ENCODE peak calls at places on chromosome 9, in ten cellular contexts. Y, R, S, D, B, V, K, P, O and I are unnamed samples.
A peak's percentile ranks its signal among the peaks of the same experiment; 100 is the strongest.

GRCh38 chr9:18675345-18675744 is 201.4 kb downstream of the ADAMTSL1 start:
- DNase-seq in Y (peak; percentile 34), R (no peak), S (no peak), D (peak; percentile 19), B (no peak), V (no peak), K (no peak), P (peak; percentile 54), O (no peak), I (no peak)

GRCh38 chr9:89701221-89701798 is 96.5 kb downstream of the GADD45G start:
- DNase-seq in Y (no peak), R (no peak), S (no peak), D (no peak), B (no peak), V (no peak), K (no peak), P (no peak), O (no peak), I (peak; percentile 91)

GRCh38 chr9:16028516-16028915 is 475.7 kb downstream of the CCDC171 start:
- DNase-seq in Y (no peak), R (no peak), S (no peak), D (peak; percentile 44), B (no peak), V (no peak), K (no peak), P (peak; percentile 56), O (no peak), I (no peak)

GRCh38 chr9:135520916-135521607 is at the start of gene LCN1:
- DNase-seq in Y (no peak), R (no peak), S (no peak), D (no peak), B (no peak), V (no peak), K (peak; percentile 49), P (no peak), O (no peak), I (no peak)

GRCh38 chr9:111483419-111483861 is 743 bp downstream of the ECPAS start:
- DNase-seq in Y (no peak), R (no peak), S (peak; percentile 51), D (no peak), B (no peak), V (no peak), K (no peak), P (peak; percentile 79), O (peak; percentile 30), I (no peak)

GRCh38 chr9:128136816-128137793 is 9.6 kb upstream of the PTGES2 start:
- DNase-seq in Y (peak; percentile 23), R (no peak), S (no peak), D (peak; percentile 87), B (no peak), V (no peak), K (peak; percentile 42), P (peak; percentile 53), O (peak; percentile 64), I (no peak)

GRCh38 chr9:20041717-20042116 is 252.9 kb upstream of the SLC24A2 start:
- DNase-seq in Y (no peak), R (no peak), S (no peak), D (no peak), B (no peak), V (no peak), K (no peak), P (no peak), O (no peak), I (no peak)

GRCh38 chr9:79581794-79582193 is 10.0 kb downstream of the TLE4 start:
- DNase-seq in Y (peak; percentile 83), R (no peak), S (no peak), D (peak; percentile 94), B (no peak), V (no peak), K (no peak), P (peak; percentile 92), O (peak; percentile 72), I (peak; percentile 68)

GRCh38 chr9:86818636-86819035 is 128.7 kb downstream of the GAS1 start:
- DNase-seq in Y (no peak), R (no peak), S (no peak), D (no peak), B (no peak), V (no peak), K (no peak), P (no peak), O (no peak), I (no peak)

GRCh38 chr9:137021979-137022619 is 5.9 kb downstream of the ABCA2 start:
- DNase-seq in Y (peak; percentile 47), R (peak; percentile 54), S (no peak), D (peak; percentile 68), B (no peak), V (no peak), K (peak; percentile 97), P (peak; percentile 85), O (peak; percentile 73), I (peak; percentile 61)

GRCh38 chr9:127977877-127978647 is 2.7 kb downstream of the EEIG1 start:
- DNase-seq in Y (peak; percentile 95), R (peak; percentile 57), S (peak; percentile 63), D (peak; percentile 80), B (no peak), V (peak; percentile 70), K (no peak), P (peak; percentile 94), O (peak; percentile 32), I (no peak)

GRCh38 chr9:135167356-135167755 is 79.9 kb downstream of the OLFM1 start:
- DNase-seq in Y (no peak), R (no peak), S (no peak), D (no peak), B (no peak), V (no peak), K (no peak), P (no peak), O (no peak), I (no peak)

GRCh38 chr9:110844121-110844520 is 175.5 kb downstream of the MUSK start:
- DNase-seq in Y (no peak), R (no peak), S (no peak), D (peak; percentile 51), B (no peak), V (no peak), K (no peak), P (peak; percentile 12), O (no peak), I (no peak)

GRCh38 chr9:4290427-4290837 is 9.4 kb downstream of the GLIS3 start:
- DNase-seq in Y (no peak), R (no peak), S (no peak), D (no peak), B (no peak), V (no peak), K (no peak), P (no peak), O (no peak), I (no peak)

DNA sequence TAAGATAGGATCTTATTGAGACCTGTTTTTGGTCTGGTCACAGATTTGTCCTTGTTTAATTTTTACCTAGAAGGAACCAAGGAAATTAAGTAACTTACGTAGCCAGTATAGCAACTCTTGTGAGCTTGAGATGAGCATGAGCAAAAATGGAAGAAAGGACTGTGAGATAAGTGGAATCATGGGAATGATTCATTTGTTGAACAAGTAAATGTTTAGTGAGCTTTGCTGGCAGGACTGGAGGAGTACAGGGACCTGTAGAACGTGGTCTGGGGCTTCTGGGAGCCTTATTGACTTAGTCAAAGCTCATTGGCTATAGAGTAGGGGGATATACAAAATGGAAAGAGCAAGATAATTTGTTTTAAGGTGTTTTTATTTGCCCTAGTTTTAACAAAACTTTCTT is 3.0 kb downstream of the RAD23B start:
- DNase-seq in Y (peak; percentile 33), R (no peak), S (no peak), D (peak; percentile 69), B (no peak), V (no peak), K (no peak), P (peak; percentile 55), O (peak; percentile 46), I (no peak)
- H3K4me3 ChIP-seq in Y (peak overlapping the region; percentile 84), R (peak overlapping the region; percentile 69), S (no peak overlapping the region), D (peak overlapping the region; percentile 79), B (no peak overlapping the region), V (peak overlapping the region; percentile 97), K (peak overlapping the region; percentile 89), P (peak overlapping the region; percentile 95), O (peak overlapping the region; percentile 10), I (no peak overlapping the region)

DNA sequence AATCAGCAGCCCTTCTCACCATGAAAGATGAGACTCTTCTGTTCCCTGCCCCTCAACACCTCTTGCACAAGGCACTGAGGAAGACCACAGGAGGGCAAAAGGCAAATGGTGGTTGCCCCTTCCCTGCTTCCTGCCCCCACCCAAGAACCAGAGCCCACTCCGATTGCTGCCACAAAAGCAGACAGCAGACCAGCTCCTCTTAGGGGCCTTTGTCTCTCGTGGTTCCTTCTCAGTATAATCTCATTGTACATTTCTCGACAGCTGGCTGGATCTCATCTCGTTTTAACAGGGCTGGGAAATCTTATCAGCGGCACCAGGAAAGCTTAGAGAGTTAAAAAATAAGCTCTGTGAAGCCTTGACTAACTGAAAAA is 1.1 kb downstream of the MVB12B start:
- DNase-seq in Y (no peak), R (no peak), S (no peak), D (no peak), B (no peak), V (no peak), K (no peak), P (no peak), O (no peak), I (no peak)
- H3K4me1 ChIP-seq in Y (peaks cover 28% of the 10 kb centered on the region), R (peaks cover 6% of the 10 kb centered on the region), S (peaks cover 6% of the 10 kb centered on the region), D (peaks cover 8% of the 10 kb centered on the region), B (no peaks in the 10 kb centered on the region), V (peaks cover 49% of the 10 kb centered on the region), K (no peaks in the 10 kb centered on the region), P (peaks cover 4% of the 10 kb centered on the region), O (peaks cover 10% of the 10 kb centered on the region), I (peaks cover 35% of the 10 kb centered on the region)

GRCh38 chr9:129270205-129270604 is 92.1 kb upstream of the IER5L start:
- DNase-seq in Y (no peak), R (no peak), S (no peak), D (no peak), B (no peak), V (peak; percentile 3), K (no peak), P (no peak), O (no peak), I (peak; percentile 48)

GRCh38 chr9:129273941-129274709 is 96.1 kb upstream of the IER5L start:
- DNase-seq in Y (no peak), R (no peak), S (no peak), D (no peak), B (no peak), V (no peak), K (peak; percentile 14), P (no peak), O (no peak), I (no peak)

GRCh38 chr9:129272348-129273025 is 94.4 kb upstream of the IER5L start:
- DNase-seq in Y (no peak), R (no peak), S (no peak), D (no peak), B (no peak), V (no peak), K (no peak), P (no peak), O (no peak), I (no peak)

GRCh38 chr9:129273136-129273895 is 95.3 kb upstream of the IER5L start:
- DNase-seq in Y (no peak), R (no peak), S (no peak), D (no peak), B (no peak), V (no peak), K (no peak), P (no peak), O (no peak), I (no peak)

GRCh38 chr9:129270903-129271431 is 92.9 kb upstream of the IER5L start:
- DNase-seq in Y (peak; percentile 93), R (no peak), S (no peak), D (peak; percentile 44), B (no peak), V (peak; percentile 7), K (peak; percentile 14), P (peak; percentile 75), O (peak; percentile 82), I (no peak)
- H3K27ac ChIP-seq in Y (no peak overlapping the region), R (no peak overlapping the region), S (no peak overlapping the region), D (no peak overlapping the region), B (no peak overlapping the region), V (no peak overlapping the region), K (no peak overlapping the region), P (peak overlapping the region; percentile 32), O (peak overlapping the region; percentile 16), I (no peak overlapping the region)

GRCh38 chr9:97852001-97852398 is 1.0 kb upstream of the FOXE1 start:
- DNase-seq in Y (no peak), R (no peak), S (no peak), D (no peak), B (no peak), V (no peak), K (no peak), P (no peak), O (no peak), I (no peak)
- H3K4me3 ChIP-seq in Y (peak overlapping the region; percentile 7), R (no peak overlapping the region), S (no peak overlapping the region), D (no peak overlapping the region), B (peak overlapping the region; percentile 2), V (peak overlapping the region; percentile 59), K (no peak overlapping the region), P (no peak overlapping the region), O (no peak overlapping the region), I (no peak overlapping the region)